ENCODE peak calls at places on chromosome 10, in four cellular contexts. S is T-cell, R is OCI-LY7, I is HT1080. L is an unnamed sample.

GRCh38 chr10:42937048-42937447 is 139.8 kb upstream of the RET start:
- DNase-seq in S (no peak), R (no peak), I (no peak), L (no peak)

GRCh38 chr10:29691564-29692064 is 56.8 kb upstream of the SVIL start:
- DNase-seq in S (no peak), R (no peak), I (peak), L (peak)

GRCh38 chr10:12790270-12790669 is 211.2 kb downstream of the CCDC3 start:
- DNase-seq in S (no peak), R (no peak), I (no peak), L (no peak)

GRCh38 chr10:96401036-96401435 is 42.2 kb upstream of the OPALIN start:
- DNase-seq in S (no peak), R (no peak), I (no peak), L (no peak)

GRCh38 chr10:46524471-46525176 is 31.8 kb downstream of the GPRIN2 start:
- DNase-seq in S (no peak), R (no peak), I (peak), L (peak)

GRCh38 chr10:73907841-73908517 is 3.0 kb upstream of the PLAU start:
- DNase-seq in S (no peak), R (no peak), I (peak), L (peak)

GRCh38 chr10:100019824-100020160 is 10.0 kb upstream of the DNMBP start:
- DNase-seq in S (no peak), R (peak), I (no peak), L (peak)

GRCh38 chr10:43336641-43337318 is 34.7 kb upstream of the FXYD4 start:
- DNase-seq in S (no peak), R (no peak), I (no peak), L (peak)

GRCh38 chr10:74439213-74439612 is 288.2 kb downstream of the ADK start:
- DNase-seq in S (no peak), R (no peak), I (no peak), L (no peak)

GRCh38 chr10:90871761-90872647 is at the start of gene RPP30:
- DNase-seq in S (peak), R (peak), I (peak), L (peak)

GRCh38 chr10:113806503-113806902 is 47.4 kb downstream of the DCLRE1A start:
- DNase-seq in S (no peak), R (no peak), I (no peak), L (no peak)

GRCh38 chr10:97921581-97922377 is 72.1 kb downstream of the GOLGA7B start:
- DNase-seq in S (no peak), R (no peak), I (no peak), L (peak)

GRCh38 chr10:100993986-100994708 is 5.5 kb upstream of the LZTS2 start:
- DNase-seq in S (no peak), R (no peak), I (peak), L (peak)

GRCh38 chr10:117318909-117319308 is 56.3 kb downstream of the PDZD8 start:
- DNase-seq in S (no peak), R (no peak), I (no peak), L (peak)

GRCh38 chr10:131750171-131750895 is 150.5 kb upstream of the PPP2R2D start:
- DNase-seq in S (no peak), R (no peak), I (no peak), L (no peak)